ENCODE peak calls at places on chromosomes 7 and 10, in five cellular contexts. One of them, this sample, is unnamed.

GRCh38 chr7:36661135-36661840 is 63.0 kb downstream of the AOAH start:
- DNase-seq in H1: no peak
- DNase-seq in SJSA1: peak; percentile 68
- DNase-seq in heart left ventricle: no peak
- DNase-seq in GM23248: peak; percentile 24
- DNase-seq in this sample: no peak

GRCh38 chr7:8035190-8035589 is 66.6 kb downstream of the GLCCI1 start:
- DNase-seq in H1: no peak
- DNase-seq in SJSA1: no peak
- DNase-seq in heart left ventricle: no peak
- DNase-seq in GM23248: no peak
- DNase-seq in this sample: no peak

GRCh38 chr7:95066736-95067530 is 159.5 kb downstream of the PPP1R9A start:
- DNase-seq in H1: no peak
- DNase-seq in SJSA1: no peak
- DNase-seq in heart left ventricle: no peak
- DNase-seq in GM23248: peak; percentile 7
- DNase-seq in this sample: no peak

GRCh38 chr10:77554996-77555397 is 82.6 kb downstream of the KCNMA1 start:
- DNase-seq in H1: no peak
- DNase-seq in SJSA1: no peak
- DNase-seq in heart left ventricle: peak; percentile 20
- DNase-seq in GM23248: no peak
- DNase-seq in this sample: peak; percentile 84

GRCh38 chr10:17147884-17148494 is 18.4 kb upstream of the CUBN start:
- DNase-seq in H1: no peak
- DNase-seq in SJSA1: no peak
- DNase-seq in heart left ventricle: no peak
- DNase-seq in GM23248: no peak
- DNase-seq in this sample: no peak

GRCh38 chr7:40643664-40644063 is 508.9 kb downstream of the SUGCT start:
- DNase-seq in H1: no peak
- DNase-seq in SJSA1: no peak
- DNase-seq in heart left ventricle: no peak
- DNase-seq in GM23248: no peak
- DNase-seq in this sample: no peak

GRCh38 chr10:69387500-69387899 is 29.2 kb downstream of the TACR2 start:
- DNase-seq in H1: no peak
- DNase-seq in SJSA1: no peak
- DNase-seq in heart left ventricle: no peak
- DNase-seq in GM23248: no peak
- DNase-seq in this sample: no peak

GRCh38 chr7:47392241-47392759 is 189.6 kb downstream of the TNS3 start:
- DNase-seq in H1: no peak
- DNase-seq in SJSA1: no peak
- DNase-seq in heart left ventricle: peak; percentile 68
- DNase-seq in GM23248: peak; percentile 79
- DNase-seq in this sample: peak; percentile 84

GRCh38 chr10:128927389-128927788 is 539.7 kb upstream of the MGMT start:
- DNase-seq in H1: no peak
- DNase-seq in SJSA1: no peak
- DNase-seq in heart left ventricle: no peak
- DNase-seq in GM23248: no peak
- DNase-seq in this sample: no peak

GRCh38 chr7:85126383-85126782 is 60.5 kb downstream of the SEMA3D start:
- DNase-seq in H1: no peak
- DNase-seq in SJSA1: no peak
- DNase-seq in heart left ventricle: no peak
- DNase-seq in GM23248: no peak
- DNase-seq in this sample: no peak

GRCh38 chr7:108650487-108650886 is 80.8 kb downstream of the DNAJB9 start:
- DNase-seq in H1: no peak
- DNase-seq in SJSA1: no peak
- DNase-seq in heart left ventricle: no peak
- DNase-seq in GM23248: peak; percentile 6
- DNase-seq in this sample: no peak

GRCh38 chr7:123637878-123638277 is 17.8 kb upstream of the LMOD2 start:
- DNase-seq in H1: no peak
- DNase-seq in SJSA1: no peak
- DNase-seq in heart left ventricle: no peak
- DNase-seq in GM23248: no peak
- DNase-seq in this sample: no peak

GRCh38 chr7:19749658-19750057 is 23.8 kb downstream of the TMEM196 start:
- DNase-seq in H1: no peak
- DNase-seq in SJSA1: no peak
- DNase-seq in heart left ventricle: no peak
- DNase-seq in GM23248: peak; percentile 41
- DNase-seq in this sample: no peak

GRCh38 chr10:8050561-8051108 is 3.9 kb upstream of the GATA3 start:
- DNase-seq in H1: no peak
- DNase-seq in SJSA1: peak; percentile 54
- DNase-seq in heart left ventricle: no peak
- DNase-seq in GM23248: peak; percentile 44
- DNase-seq in this sample: no peak

GRCh38 chr10:15857001-15857608 is 3.2 kb downstream of the MINDY3 start:
- DNase-seq in H1: no peak
- DNase-seq in SJSA1: no peak
- DNase-seq in heart left ventricle: no peak
- DNase-seq in GM23248: no peak
- DNase-seq in this sample: no peak

GRCh38 chr10:15858895-15859294 is 1.4 kb downstream of the MINDY3 start:
- DNase-seq in H1: no peak
- DNase-seq in SJSA1: no peak
- DNase-seq in heart left ventricle: no peak
- DNase-seq in GM23248: no peak
- DNase-seq in this sample: no peak

GRCh38 chr10:15852111-15852557 is 8.2 kb downstream of the MINDY3 start:
- DNase-seq in H1: no peak
- DNase-seq in SJSA1: no peak
- DNase-seq in heart left ventricle: no peak
- DNase-seq in GM23248: no peak
- DNase-seq in this sample: no peak

GRCh38 chr10:15856328-15857000 is 3.8 kb downstream of the MINDY3 start:
- DNase-seq in H1: no peak
- DNase-seq in SJSA1: no peak
- DNase-seq in heart left ventricle: no peak
- DNase-seq in GM23248: peak; percentile 36
- DNase-seq in this sample: no peak

DNA sequence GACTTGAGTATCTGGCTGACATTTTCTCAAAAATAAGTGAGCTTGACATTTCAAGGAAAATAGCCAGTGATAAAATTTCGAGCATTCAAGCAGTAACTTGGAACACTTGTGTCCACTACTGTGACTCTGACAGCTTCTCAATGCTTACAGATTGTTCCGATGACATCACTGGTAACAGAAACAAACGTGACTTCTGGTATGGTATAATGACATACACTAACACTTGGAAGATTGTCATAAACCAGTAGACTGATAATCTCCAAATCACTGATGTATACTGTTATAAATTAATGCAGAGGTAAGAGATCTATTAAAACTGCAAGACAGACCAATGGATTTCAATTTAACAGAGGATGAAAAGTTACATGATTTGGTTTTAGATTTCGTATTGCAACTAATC is 6.5 kb downstream of the MINDY3 start:
- DNase-seq in H1: no peak
- DNase-seq in SJSA1: no peak
- DNase-seq in heart left ventricle: no peak
- DNase-seq in GM23248: no peak
- DNase-seq in this sample: no peak
- H3K4me1 ChIP-seq in H1: no peaks in the 10 kb centered on the region
- H3K4me1 ChIP-seq in SJSA1: peaks cover 2% of the 10 kb centered on the region
- H3K4me1 ChIP-seq in heart left ventricle: peaks cover 14% of the 10 kb centered on the region
- H3K4me1 ChIP-seq in GM23248: peaks cover 25% of the 10 kb centered on the region
- H3K4me1 ChIP-seq in this sample: no peaks in the 10 kb centered on the region

DNA sequence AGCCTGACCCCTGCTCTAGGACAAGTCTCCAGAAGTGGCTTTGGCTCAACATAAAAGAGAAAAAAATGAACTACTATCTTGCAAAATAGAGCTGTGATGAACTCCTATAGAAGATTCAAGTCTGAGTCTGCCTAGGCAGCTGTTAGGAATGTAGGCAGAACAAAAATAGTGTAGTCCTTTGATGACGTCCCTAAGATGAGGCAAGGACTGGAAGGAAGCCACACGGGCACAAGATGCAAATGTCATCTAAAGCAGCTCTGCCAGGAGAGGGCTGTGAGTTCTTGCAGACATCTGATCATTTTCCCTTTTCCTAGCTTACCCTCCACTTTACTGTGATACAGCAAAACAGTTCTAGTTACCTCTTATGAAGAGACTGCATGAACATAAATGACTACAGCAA is 20.5 kb downstream of the ASNS start:
- DNase-seq in H1: no peak
- DNase-seq in SJSA1: no peak
- DNase-seq in heart left ventricle: peak; percentile 39
- DNase-seq in GM23248: peak; percentile 88
- DNase-seq in this sample: no peak
- H3K9me3 ChIP-seq in H1: no peaks in the 10 kb centered on the region
- H3K9me3 ChIP-seq in SJSA1: no peaks in the 10 kb centered on the region
- H3K9me3 ChIP-seq in heart left ventricle: no peaks in the 10 kb centered on the region
- H3K9me3 ChIP-seq in GM23248: no peaks in the 10 kb centered on the region
- H3K9me3 ChIP-seq in this sample: no peaks in the 10 kb centered on the region

DNA sequence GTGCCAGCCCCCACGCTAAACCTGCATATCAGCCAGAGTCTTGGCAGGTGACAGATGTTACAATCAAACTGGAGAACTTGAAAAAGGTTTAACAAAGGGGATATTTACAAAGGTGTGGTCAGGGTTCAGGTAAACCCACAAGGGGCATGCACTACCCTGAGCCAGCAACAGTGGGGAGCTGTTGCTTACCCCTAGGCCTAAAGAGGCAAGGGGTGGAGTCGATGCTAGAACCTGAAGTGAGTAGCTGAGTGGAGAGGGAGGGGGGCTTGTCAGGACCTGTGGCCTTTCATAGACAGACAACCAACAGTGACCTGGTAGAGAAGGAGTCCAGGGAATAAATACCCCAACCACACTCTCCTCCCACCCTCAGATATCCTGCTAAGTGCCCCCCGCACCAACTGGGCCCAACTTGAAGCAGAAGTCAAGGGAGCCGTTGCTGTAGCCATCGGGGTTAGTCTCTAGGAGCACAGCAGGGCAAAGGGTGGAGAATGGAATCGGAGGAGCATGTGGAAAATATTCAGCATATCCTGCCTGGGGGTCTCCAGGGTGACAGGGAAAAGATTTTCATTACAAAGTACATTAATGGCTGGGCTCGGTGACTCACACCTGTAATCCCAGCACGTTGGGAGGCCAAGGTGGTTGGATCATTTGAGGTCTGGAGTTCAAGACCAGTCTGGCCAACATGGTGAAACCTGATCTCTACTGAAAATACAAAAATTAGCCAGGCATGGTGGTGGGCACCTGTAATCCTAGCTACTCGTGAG is 53.6 kb upstream of the ABLIM1 start:
- DNase-seq in H1: no peak
- DNase-seq in SJSA1: no peak
- DNase-seq in heart left ventricle: no peak
- DNase-seq in GM23248: no peak
- DNase-seq in this sample: no peak
- H3K4me1 ChIP-seq in H1: peaks cover 7% of the 10 kb centered on the region
- H3K4me1 ChIP-seq in SJSA1: peaks cover 49% of the 10 kb centered on the region
- H3K4me1 ChIP-seq in heart left ventricle: peaks cover 91% of the 10 kb centered on the region
- H3K4me1 ChIP-seq in GM23248: peaks cover 29% of the 10 kb centered on the region
- H3K4me1 ChIP-seq in this sample: peaks cover 5% of the 10 kb centered on the region

DNA sequence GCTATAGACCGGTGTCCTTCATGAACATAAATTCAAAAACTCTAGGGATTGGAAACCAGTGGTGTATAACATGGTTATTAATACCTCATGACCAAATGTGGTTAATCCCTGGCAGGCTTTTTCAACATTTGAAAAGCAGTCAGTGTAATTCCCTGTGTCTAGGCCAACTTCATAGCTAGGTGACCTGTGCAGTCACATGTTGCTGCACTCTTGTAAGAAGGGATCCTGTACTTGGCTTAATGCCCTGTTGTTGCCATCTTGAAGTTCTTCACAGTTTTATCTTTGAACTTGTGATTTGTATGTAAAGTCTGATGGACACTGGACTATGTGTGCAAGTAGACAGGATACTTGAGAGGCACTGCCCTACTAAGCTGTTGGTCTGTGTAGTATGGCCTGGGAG is 39.7 kb downstream of the ZNF33A start:
- DNase-seq in H1: no peak
- DNase-seq in SJSA1: no peak
- DNase-seq in heart left ventricle: no peak
- DNase-seq in GM23248: no peak
- DNase-seq in this sample: no peak
- H3K9me3 ChIP-seq in H1: peaks cover 31% of the 10 kb centered on the region
- H3K9me3 ChIP-seq in SJSA1: no peaks in the 10 kb centered on the region
- H3K9me3 ChIP-seq in heart left ventricle: peaks cover 38% of the 10 kb centered on the region
- H3K9me3 ChIP-seq in GM23248: no peaks in the 10 kb centered on the region
- H3K9me3 ChIP-seq in this sample: peaks cover 3% of the 10 kb centered on the region

GRCh38 chr10:44858988-44859387 is 52.1 kb upstream of the TMEM72 start:
- DNase-seq in H1: no peak
- DNase-seq in SJSA1: no peak
- DNase-seq in heart left ventricle: no peak
- DNase-seq in GM23248: peak; percentile 24
- DNase-seq in this sample: no peak
- H3K4me1 ChIP-seq in H1: peaks cover 16% of the 10 kb centered on the region
- H3K4me1 ChIP-seq in SJSA1: peaks cover 18% of the 10 kb centered on the region
- H3K4me1 ChIP-seq in heart left ventricle: peaks cover 16% of the 10 kb centered on the region
- H3K4me1 ChIP-seq in GM23248: peaks cover 37% of the 10 kb centered on the region
- H3K4me1 ChIP-seq in this sample: no peaks in the 10 kb centered on the region

GRCh38 chr10:48369501-48369900 is 63.0 kb downstream of the MAPK8 start:
- DNase-seq in H1: no peak
- DNase-seq in SJSA1: no peak
- DNase-seq in heart left ventricle: no peak
- DNase-seq in GM23248: no peak
- DNase-seq in this sample: no peak
- H3K9me3 ChIP-seq in H1: no peaks in the 10 kb centered on the region
- H3K9me3 ChIP-seq in SJSA1: no peaks in the 10 kb centered on the region
- H3K9me3 ChIP-seq in heart left ventricle: no peaks in the 10 kb centered on the region
- H3K9me3 ChIP-seq in GM23248: no peaks in the 10 kb centered on the region
- H3K9me3 ChIP-seq in this sample: no peaks in the 10 kb centered on the region

DNA sequence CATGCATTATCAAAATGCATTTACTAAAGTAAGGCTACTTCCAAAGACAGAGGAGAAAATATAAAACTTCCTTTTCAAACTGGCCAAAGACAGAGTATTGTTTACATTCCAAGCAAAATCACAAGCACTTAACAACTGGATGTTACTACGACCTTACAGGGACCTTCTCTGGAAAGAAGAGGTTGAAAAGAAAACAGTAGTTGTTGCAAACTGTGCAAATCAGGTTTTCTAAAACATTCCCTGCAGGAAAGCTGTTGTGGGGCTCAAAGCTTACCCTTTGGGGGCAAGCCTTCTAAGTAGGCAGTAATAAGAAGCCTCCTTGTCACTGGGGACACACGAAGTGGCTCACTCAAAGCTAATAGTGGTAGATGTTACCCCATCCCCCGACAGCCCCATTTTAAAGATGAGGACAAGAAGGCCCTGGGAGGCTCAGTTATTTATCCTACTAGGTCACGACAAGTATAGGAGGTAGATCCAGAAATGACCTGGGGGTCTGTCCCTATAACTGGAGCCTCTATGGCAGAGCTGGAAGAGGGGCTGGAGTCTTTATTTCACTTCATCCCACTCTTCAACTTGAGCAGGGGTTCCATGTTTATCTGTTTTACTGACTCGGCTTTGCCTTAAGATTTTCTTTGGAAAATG is 46.6 kb downstream of the ATXN7L1 start:
- DNase-seq in H1: no peak
- DNase-seq in SJSA1: peak; percentile 84
- DNase-seq in heart left ventricle: no peak
- DNase-seq in GM23248: peak; percentile 49
- DNase-seq in this sample: no peak
- H3K4me1 ChIP-seq in H1: peaks cover 6% of the 10 kb centered on the region
- H3K4me1 ChIP-seq in SJSA1: peaks cover 51% of the 10 kb centered on the region
- H3K4me1 ChIP-seq in heart left ventricle: peaks cover 14% of the 10 kb centered on the region
- H3K4me1 ChIP-seq in GM23248: peaks cover 42% of the 10 kb centered on the region
- H3K4me1 ChIP-seq in this sample: no peaks in the 10 kb centered on the region